ENCODE peak calls at places on chromosomes 6 and 20, in nine cellular contexts. L is aorta, V is fibroblast of lung, Y is choroid plexus epithelial cell, J is left lung, C is tibial nerve, N is OCI-LY7, D is cardiac muscle cell, F is right cardiac atrium. T is an unnamed sample.

GRCh38 chr6:156256161-156256560 is 521.0 kb upstream of the ARID1B start:
- DNase-seq in L (no peak), V (no peak), Y (no peak), J (no peak), C (no peak), N (no peak), D (no peak), F (no peak), T (no peak)

GRCh38 chr20:20711413-20711812 is 1.0 kb downstream of the RALGAPA2 start:
- DNase-seq in L (no peak), V (no peak), Y (no peak), J (no peak), C (no peak), N (peak; percentile 37), D (no peak), F (no peak), T (no peak)

GRCh38 chr6:16006681-16007080 is 122.2 kb upstream of the MYLIP start:
- DNase-seq in L (no peak), V (no peak), Y (no peak), J (no peak), C (no peak), N (no peak), D (no peak), F (no peak), T (no peak)

GRCh38 chr20:45336530-45337366 is 11.5 kb downstream of the SDC4 start:
- DNase-seq in L (peak; percentile 86), V (peak; percentile 97), Y (peak; percentile 73), J (no peak), C (no peak), N (no peak), D (no peak), F (no peak), T (no peak)

GRCh38 chr6:121055572-121056163 is 278.6 kb downstream of the TBC1D32 start:
- DNase-seq in L (no peak), V (peak; percentile 26), Y (peak; percentile 72), J (no peak), C (no peak), N (peak; percentile 35), D (peak; percentile 72), F (no peak), T (no peak)

GRCh38 chr6:43437700-43438099 is 10.4 kb downstream of the ABCC10 start:
- DNase-seq in L (peak; percentile 15), V (no peak), Y (no peak), J (no peak), C (no peak), N (no peak), D (no peak), F (no peak), T (no peak)

GRCh38 chr6:31441368-31442267 is 38.2 kb downstream of the MICA start:
- DNase-seq in L (peak; percentile 97), V (peak; percentile 43), Y (peak; percentile 63), J (peak; percentile 98), C (peak; percentile 82), N (peak; percentile 78), D (peak; percentile 82), F (peak; percentile 93), T (peak; percentile 78)

GRCh38 chr20:32207211-32207625 is 325 bp downstream of the PLAGL2 start:
- DNase-seq in L (no peak), V (no peak), Y (no peak), J (no peak), C (no peak), N (peak; percentile 41), D (no peak), F (no peak), T (no peak)

GRCh38 chr6:3946779-3947178 is 97.6 kb downstream of the FAM50B start:
- DNase-seq in L (no peak), V (no peak), Y (no peak), J (no peak), C (no peak), N (no peak), D (no peak), F (no peak), T (no peak)

GRCh38 chr6:160269771-160270170 is 11.2 kb upstream of the SLC22A2 start:
- DNase-seq in L (no peak), V (no peak), Y (no peak), J (no peak), C (no peak), N (no peak), D (no peak), F (no peak), T (no peak)

GRCh38 chr6:25035451-25036435 is 100.0 kb upstream of the RIPOR2 start:
- DNase-seq in L (no peak), V (peak; percentile 32), Y (no peak), J (no peak), C (no peak), N (peak; percentile 38), D (peak; percentile 12), F (no peak), T (no peak)

GRCh38 chr6:107114872-107115694 is at the start of gene BEND3:
- DNase-seq in L (peak; percentile 78), V (no peak), Y (peak; percentile 22), J (peak; percentile 85), C (no peak), N (peak; percentile 66), D (peak; percentile 66), F (peak; percentile 77), T (peak; percentile 26)

GRCh38 chr20:44496976-44497375 is 21.3 kb downstream of the TTPAL start:
- DNase-seq in L (no peak), V (peak; percentile 93), Y (peak; percentile 87), J (no peak), C (no peak), N (no peak), D (no peak), F (no peak), T (no peak)

DNA sequence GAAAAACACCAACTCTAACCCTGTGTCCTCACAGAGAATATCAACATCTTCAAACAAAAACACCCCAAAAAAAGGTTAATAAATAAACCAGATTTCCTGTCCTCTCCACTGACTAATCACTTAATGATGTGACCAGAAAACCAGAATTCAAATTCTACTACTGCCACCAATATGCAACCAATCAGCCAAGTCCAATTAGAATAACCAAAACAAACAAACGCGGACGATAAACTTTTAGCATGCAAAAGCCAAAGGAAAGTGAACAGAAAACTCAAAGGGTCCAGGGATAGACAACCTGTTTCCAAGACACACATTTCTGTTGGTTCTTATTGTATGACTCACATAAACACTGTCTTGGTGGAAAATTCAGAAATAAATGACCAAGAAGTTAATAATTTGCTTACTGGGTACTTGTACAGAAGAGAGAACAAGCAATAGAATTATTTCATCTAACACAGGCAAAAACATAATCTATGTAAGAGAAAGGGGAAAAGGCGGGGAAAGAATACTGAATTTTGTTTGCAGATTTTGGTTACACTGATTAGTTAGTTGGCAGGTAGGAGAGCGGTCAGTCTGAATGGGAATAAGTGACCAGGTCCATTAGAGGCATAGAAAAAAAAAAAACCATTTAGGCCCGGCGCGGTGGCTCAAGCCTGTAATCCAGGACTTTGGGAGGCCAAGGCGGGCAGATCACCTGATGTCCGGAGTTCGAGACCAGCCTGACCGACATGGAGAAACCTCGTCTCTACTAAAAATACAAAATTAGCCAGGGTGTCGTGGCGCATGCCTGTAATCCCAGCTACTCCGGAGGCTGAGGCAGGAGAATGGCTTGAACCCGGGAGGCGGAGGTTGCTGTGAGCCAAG is 34.1 kb downstream of the HFE start:
- DNase-seq in L (no peak), V (peak; percentile 55), Y (peak; percentile 20), J (no peak), C (no peak), N (no peak), D (no peak), F (no peak), T (no peak)
- H3K4me3 ChIP-seq in L (no peak overlapping the region), V (no peak overlapping the region), Y (no peak overlapping the region), J (no peak overlapping the region), C (no peak overlapping the region), N (peak overlapping the region; percentile 72), D (no peak overlapping the region), F (no peak overlapping the region), T (no peak overlapping the region)

GRCh38 chr6:140490086-140490485 is 1115.6 kb upstream of the CITED2 start:
- DNase-seq in L (no peak), V (peak; percentile 26), Y (peak; percentile 26), J (no peak), C (no peak), N (no peak), D (no peak), F (no peak), T (no peak)
- H3K4me3 ChIP-seq in L (no peak overlapping the region), V (no peak overlapping the region), Y (no peak overlapping the region), J (no peak overlapping the region), C (no peak overlapping the region), N (no peak overlapping the region), D (no peak overlapping the region), F (no peak overlapping the region), T (no peak overlapping the region)

GRCh38 chr6:38161331-38161730 is 341.8 kb downstream of the ZFAND3 start:
- DNase-seq in L (peak; percentile 61), V (no peak), Y (no peak), J (no peak), C (no peak), N (no peak), D (no peak), F (no peak), T (no peak)
- H3K4me3 ChIP-seq in L (no peak overlapping the region), V (no peak overlapping the region), Y (no peak overlapping the region), J (no peak overlapping the region), C (no peak overlapping the region), N (no peak overlapping the region), D (no peak overlapping the region), F (no peak overlapping the region), T (no peak overlapping the region)

GRCh38 chr6:37704923-37705238 is 7.2 kb upstream of the MDGA1 start:
- DNase-seq in L (no peak), V (no peak), Y (no peak), J (no peak), C (no peak), N (no peak), D (no peak), F (no peak), T (no peak)

GRCh38 chr6:37706749-37707148 is 9.1 kb upstream of the MDGA1 start:
- DNase-seq in L (no peak), V (no peak), Y (no peak), J (no peak), C (no peak), N (no peak), D (no peak), F (no peak), T (no peak)

GRCh38 chr6:37702314-37702713 is 4.6 kb upstream of the MDGA1 start:
- DNase-seq in L (no peak), V (no peak), Y (no peak), J (no peak), C (no peak), N (no peak), D (no peak), F (no peak), T (no peak)

GRCh38 chr6:37704066-37704465 is 6.4 kb upstream of the MDGA1 start:
- DNase-seq in L (no peak), V (no peak), Y (no peak), J (no peak), C (no peak), N (no peak), D (no peak), F (no peak), T (no peak)

DNA sequence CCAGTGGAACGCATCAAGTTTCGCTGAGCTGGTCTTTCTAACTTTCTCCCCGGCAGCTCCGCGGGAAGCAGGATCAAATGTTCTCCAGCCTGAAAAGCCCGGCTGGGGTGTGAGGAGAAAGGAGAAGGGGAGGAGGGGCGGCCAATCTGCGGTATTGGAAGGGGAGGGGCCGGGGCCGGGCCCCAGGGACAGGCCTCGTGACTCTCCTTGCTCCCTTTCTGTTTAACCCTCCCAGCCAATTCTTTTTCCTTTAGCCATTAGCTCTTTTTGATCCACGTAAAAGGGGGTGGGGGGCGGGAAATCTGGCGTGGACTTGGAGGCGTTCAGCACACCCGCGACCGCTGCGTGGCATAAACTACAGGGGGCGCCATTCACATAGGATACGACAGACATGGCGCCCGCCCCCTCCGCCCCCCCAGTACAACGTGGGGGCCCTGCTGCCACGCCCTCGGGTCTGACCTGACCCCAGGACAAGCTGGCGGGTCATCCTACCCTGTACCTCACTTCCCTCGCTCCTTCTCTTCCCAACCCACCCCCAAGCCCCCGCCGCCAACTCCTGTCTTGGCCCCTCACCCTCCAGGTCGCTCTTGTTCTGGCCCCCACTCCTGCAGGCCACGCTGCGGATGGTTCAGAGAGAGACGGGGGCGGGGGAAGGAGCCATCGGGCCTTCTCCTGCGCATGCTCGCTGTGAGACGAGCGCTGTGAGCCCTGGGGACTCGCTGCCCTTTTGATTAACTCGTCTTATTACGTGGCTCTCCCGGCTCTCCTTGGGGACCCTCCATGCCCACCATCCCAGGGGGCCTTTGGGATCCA is 7.8 kb upstream of the MDGA1 start:
- DNase-seq in L (peak; percentile 94), V (peak; percentile 87), Y (peak; percentile 94), J (peak; percentile 85), C (peak; percentile 59), N (no peak), D (peak; percentile 90), F (peak; percentile 91), T (peak; percentile 84)
- H3K4me3 ChIP-seq in L (peak overlapping the region; percentile 81), V (peak overlapping the region; percentile 54), Y (peak overlapping the region; percentile 53), J (peak overlapping the region; percentile 32), C (peak overlapping the region; percentile 65), N (no peak overlapping the region), D (peak overlapping the region; percentile 32), F (peak overlapping the region; percentile 53), T (peak overlapping the region; percentile 63)